ENCODE peak calls at places on chromosomes 13 and 19, in four cellular contexts. T, V, Y and O are unnamed samples.

GRCh38 chr19:4452230-4452990 is 5.2 kb downstream of the UBXN6 start:
- DNase-seq in T (no peak), Y (no peak), V (no peak), O (no peak)

GRCh38 chr19:5963855-5964254 is 14.1 kb downstream of the RANBP3 start:
- DNase-seq in V (no peak), T (no peak), Y (no peak), O (no peak)

GRCh38 chr13:98738213-98738612 is 14.3 kb downstream of the SLC15A1 start:
- DNase-seq in V (no peak), T (no peak), Y (no peak), O (no peak)

GRCh38 chr19:30480097-30480496 is 107.9 kb downstream of the ZNF536 start:
- DNase-seq in V (no peak), Y (no peak), T (no peak), O (no peak)

GRCh38 chr19:3381701-3382372 is 15.5 kb downstream of the NFIC start:
- DNase-seq in T (no peak), Y (no peak), V (no peak), O (no peak)

GRCh38 chr19:38977445-38978314 is 2.1 kb upstream of the FBXO17 start:
- DNase-seq in V (no peak), Y (no peak), T (peak), O (peak)

GRCh38 chr19:4473708-4474503 is 1.8 kb downstream of the HDGFL2 start:
- DNase-seq in Y (no peak), V (no peak), T (no peak), O (no peak)

GRCh38 chr19:15265849-15266248 is 33.6 kb upstream of the EPHX3 start:
- DNase-seq in V (no peak), T (no peak), Y (no peak), O (no peak)

GRCh38 chr13:48232420-48233096 is 448 bp upstream of the ITM2B start:
- DNase-seq in V (peak), T (no peak), Y (no peak), O (no peak)

GRCh38 chr13:113106053-113106452 is 462 bp downstream of the F7 start:
- DNase-seq in T (no peak), V (no peak), Y (no peak), O (no peak)

GRCh38 chr13:79385694-79386093 is 20.4 kb downstream of the RBM26 start:
- DNase-seq in T (peak), Y (peak), V (no peak), O (peak)